ENCODE peak calls at places on chromosomes 13 and 19, in six cellular contexts. U is neural crest cell, B is adrenal gland, T is upper lobe of left lung, J is GM12892, C is brain microvascular endothelial cell. K is an unnamed sample.

GRCh38 chr19:4415352-4415751 is 12.9 kb downstream of the CHAF1A start:
- DNase-seq in T (no peak), J (no peak), C (no peak), B (peak), U (no peak), K (no peak)

GRCh38 chr13:109517516-109517915 is 268.9 kb downstream of the IRS2 start:
- DNase-seq in J (no peak), U (no peak), B (no peak), T (no peak), C (no peak), K (no peak)

GRCh38 chr19:23222998-23223652 is 27.1 kb downstream of the ZNF724 start:
- DNase-seq in J (no peak), B (no peak), U (no peak), T (no peak), C (no peak), K (no peak)

GRCh38 chr19:21158523-21159135 is 16.8 kb downstream of the ZNF431 start:
- DNase-seq in U (no peak), J (no peak), B (no peak), T (no peak), C (peak), K (no peak)

GRCh38 chr13:111328111-111328802 is 7.8 kb downstream of the TEX29 start:
- DNase-seq in J (no peak), U (no peak), T (no peak), C (no peak), B (no peak), K (no peak)

GRCh38 chr19:32971012-32971595 is 654 bp downstream of the CEP89 start:
- DNase-seq in T (no peak), C (no peak), U (no peak), B (no peak), J (no peak), K (no peak)

GRCh38 chr13:23541221-23541620 is 29.0 kb upstream of the TNFRSF19 start:
- DNase-seq in U (no peak), T (no peak), C (no peak), J (no peak), B (no peak), K (no peak)

GRCh38 chr13:35139591-35139990 is 197.5 kb downstream of the NBEA start:
- DNase-seq in C (peak), T (no peak), J (no peak), B (no peak), U (no peak), K (no peak)

GRCh38 chr13:23617551-23618014 is 47.4 kb downstream of the TNFRSF19 start:
- DNase-seq in B (no peak), J (no peak), U (no peak), C (peak), T (no peak), K (no peak)

GRCh38 chr19:41114132-41114531 is at the start of gene CYP2F1:
- DNase-seq in B (no peak), C (no peak), J (no peak), U (no peak), T (no peak), K (no peak)

GRCh38 chr19:54478677-54479266 is 5.7 kb upstream of the CDC42EP5 start:
- DNase-seq in B (peak), C (no peak), T (no peak), J (no peak), U (peak), K (no peak)

GRCh38 chr13:30133976-30134375 is 173.4 kb downstream of the KATNAL1 start:
- DNase-seq in C (no peak), J (no peak), B (no peak), U (no peak), T (no peak), K (no peak)

GRCh38 chr13:105196052-105196451 is 1339.4 kb downstream of the EFNB2 start:
- DNase-seq in U (no peak), T (no peak), J (no peak), B (no peak), C (peak), K (peak)

GRCh38 chr19:10815969-10816635 is 19.9 kb downstream of the TMED1 start:
- DNase-seq in B (no peak), U (no peak), T (no peak), C (no peak), J (no peak), K (no peak)

GRCh38 chr19:49916839-49917733 is 11.9 kb upstream of the ATF5 start:
- DNase-seq in C (no peak), U (no peak), T (no peak), B (no peak), J (no peak), K (peak)

GRCh38 chr13:44281252-44282000 is 92.2 kb upstream of the SERP2 start:
- DNase-seq in U (no peak), B (no peak), J (no peak), T (no peak), C (no peak), K (no peak)

GRCh38 chr13:113445791-113446487 is 7.3 kb downstream of the ADPRHL1 start:
- DNase-seq in U (no peak), B (no peak), T (no peak), C (no peak), J (no peak), K (no peak)

GRCh38 chr19:50460161-50460765 is 16.0 kb upstream of the EMC10 start:
- DNase-seq in J (peak), C (peak), T (no peak), U (no peak), B (no peak), K (peak)

GRCh38 chr13:58882556-58882955 is 1251.0 kb downstream of the PCDH17 start:
- DNase-seq in C (no peak), J (no peak), T (no peak), B (no peak), U (no peak), K (no peak)

GRCh38 chr13:103101500-103101899 is 35.3 kb upstream of the SLC10A2 start:
- DNase-seq in B (no peak), U (no peak), C (no peak), J (no peak), T (no peak), K (no peak)

GRCh38 chr19:14782978-14783545 is 4.7 kb upstream of the ADGRE2 start:
- DNase-seq in T (no peak), U (no peak), J (no peak), B (no peak), C (no peak), K (no peak)

GRCh38 chr13:72104656-72105180 is 237.7 kb upstream of the DACH1 start:
- DNase-seq in T (no peak), J (no peak), B (no peak), U (no peak), C (peak), K (no peak)

GRCh38 chr19:10010247-10010691 is at the start of gene COL5A3:
- DNase-seq in B (peak), J (no peak), C (no peak), U (no peak), T (no peak), K (no peak)

GRCh38 chr19:18393836-18394235 is 3.6 kb downstream of the LRRC25 start:
- DNase-seq in C (no peak), J (no peak), B (no peak), T (peak), U (no peak), K (no peak)

GRCh38 chr19:45468803-45469131 is 971 bp downstream of the FOSB start:
- DNase-seq in B (no peak), J (no peak), T (peak), C (no peak), U (no peak), K (no peak)

GRCh38 chr13:106466691-106467405 is 68.6 kb downstream of the EFNB2 start:
- DNase-seq in U (no peak), T (no peak), C (peak), J (no peak), B (no peak), K (no peak)

GRCh38 chr13:102558029-102558428 is 38.8 kb upstream of the TPP2 start:
- DNase-seq in U (no peak), T (no peak), J (no peak), C (no peak), B (no peak), K (no peak)

GRCh38 chr13:56755181-56755580 is 385.5 kb upstream of the PRR20A start:
- DNase-seq in C (no peak), U (no peak), J (no peak), T (no peak), B (no peak), K (peak)

GRCh38 chr13:34076319-34076718 is 258.4 kb downstream of the RFC3 start:
- DNase-seq in U (no peak), T (no peak), C (no peak), B (no peak), J (no peak), K (no peak)

K was measured in T47D.